ENCODE peak calls at places on chromosomes 12 and 14, in eight cellular contexts. M is type B pancreatic cell, P is IMR-90, G is sigmoid colon, N is upper lobe of right lung, F is foreskin keratinocyte, B is esophagus squamous epithelium, Q is pancreas. E is an unnamed sample.

GRCh38 chr14:91154851-91155625 is 41.2 kb downstream of the DGLUCY start:
- DNase-seq in F (peak; percentile 47), Q (peak; percentile 54), N (no peak), G (peak; percentile 92), B (no peak), P (peak; percentile 72), M (no peak), E (no peak)

GRCh38 chr12:41234672-41235071 is 46.6 kb downstream of the PDZRN4 start:
- DNase-seq in F (no peak), M (no peak), Q (no peak), P (no peak), G (no peak), N (no peak), B (no peak), E (no peak)

GRCh38 chr14:60188115-60188514 is 22.9 kb upstream of the DHRS7 start:
- DNase-seq in G (no peak), F (no peak), M (no peak), B (no peak), Q (no peak), N (no peak), P (no peak), E (no peak)

GRCh38 chr12:69131073-69131472 is 108.3 kb upstream of the CPSF6 start:
- DNase-seq in Q (no peak), N (no peak), B (no peak), G (no peak), P (no peak), F (no peak), M (no peak), E (no peak)

GRCh38 chr14:101227611-101228594 is 324.4 kb upstream of the RTL1 start:
- DNase-seq in N (no peak), B (no peak), M (peak; percentile 64), F (no peak), P (no peak), Q (no peak), G (no peak), E (no peak)

GRCh38 chr14:64722842-64723447 is 18.7 kb downstream of the PLEKHG3 start:
- DNase-seq in M (no peak), Q (no peak), F (peak; percentile 91), N (no peak), P (no peak), G (peak; percentile 41), B (no peak), E (no peak)

GRCh38 chr12:56941299-56942017 is 7.2 kb upstream of the SDR9C7 start:
- DNase-seq in M (no peak), G (no peak), B (no peak), P (peak; percentile 50), N (no peak), Q (no peak), F (peak; percentile 69), E (no peak)

GRCh38 chr14:61179776-61180398 is 101.3 kb downstream of the TMEM30B start:
- DNase-seq in N (no peak), M (no peak), Q (no peak), G (no peak), P (peak; percentile 58), B (no peak), F (no peak), E (no peak)

GRCh38 chr12:45282411-45282810 is 66.5 kb downstream of the ANO6 start:
- DNase-seq in P (no peak), M (no peak), G (no peak), B (no peak), F (no peak), Q (no peak), N (no peak), E (no peak)

GRCh38 chr14:49931523-49931922 is 38.6 kb downstream of the ARF6 start:
- DNase-seq in M (no peak), F (no peak), G (no peak), N (no peak), B (no peak), P (no peak), Q (no peak), E (no peak)

GRCh38 chr12:131693149-131693548 is 17.7 kb upstream of the SFSWAP start:
- DNase-seq in Q (no peak), B (no peak), F (no peak), N (no peak), M (peak; percentile 51), G (no peak), P (no peak), E (no peak)

GRCh38 chr12:131690320-131690719 is 20.6 kb upstream of the SFSWAP start:
- DNase-seq in Q (no peak), P (no peak), N (no peak), B (no peak), M (no peak), F (no peak), G (no peak), E (no peak)

GRCh38 chr12:131695968-131696367 is 14.9 kb upstream of the SFSWAP start:
- DNase-seq in M (no peak), F (no peak), N (no peak), Q (no peak), G (peak; percentile 35), B (no peak), P (no peak), E (no peak)

GRCh38 chr12:131694116-131694838 is 16.6 kb upstream of the SFSWAP start:
- DNase-seq in B (no peak), G (no peak), P (no peak), M (peak; percentile 44), N (no peak), Q (no peak), F (no peak), E (no peak)

DNA sequence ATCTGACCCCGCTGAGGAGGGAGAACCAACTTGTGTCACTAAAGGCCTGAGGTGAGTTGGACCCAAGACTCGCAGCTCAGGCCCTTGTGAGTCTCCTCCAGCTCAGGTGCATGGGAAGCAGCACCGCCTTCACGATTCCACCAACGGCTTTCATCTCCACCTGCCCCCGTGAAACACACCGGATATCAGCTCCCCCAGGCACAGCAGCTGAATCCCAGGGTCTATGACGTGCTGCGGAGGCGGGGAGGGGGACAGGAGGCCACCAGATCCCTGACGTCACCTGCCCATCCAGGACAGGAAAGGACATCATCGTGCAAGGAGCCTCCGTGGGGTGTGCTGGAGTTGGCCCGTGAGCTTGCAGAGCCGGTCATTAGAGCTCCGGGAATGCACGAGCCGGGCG is 18.5 kb upstream of the SFSWAP start:
- DNase-seq in N (no peak), G (no peak), B (no peak), F (no peak), Q (no peak), P (no peak), M (peak; percentile 43), E (no peak)
- TF ChIP-seq CTCF in N (no peak), G (no peak), B (no peak), F (no peak), Q (no peak), P (no peak), M (no peak), E (no peak)

DNA sequence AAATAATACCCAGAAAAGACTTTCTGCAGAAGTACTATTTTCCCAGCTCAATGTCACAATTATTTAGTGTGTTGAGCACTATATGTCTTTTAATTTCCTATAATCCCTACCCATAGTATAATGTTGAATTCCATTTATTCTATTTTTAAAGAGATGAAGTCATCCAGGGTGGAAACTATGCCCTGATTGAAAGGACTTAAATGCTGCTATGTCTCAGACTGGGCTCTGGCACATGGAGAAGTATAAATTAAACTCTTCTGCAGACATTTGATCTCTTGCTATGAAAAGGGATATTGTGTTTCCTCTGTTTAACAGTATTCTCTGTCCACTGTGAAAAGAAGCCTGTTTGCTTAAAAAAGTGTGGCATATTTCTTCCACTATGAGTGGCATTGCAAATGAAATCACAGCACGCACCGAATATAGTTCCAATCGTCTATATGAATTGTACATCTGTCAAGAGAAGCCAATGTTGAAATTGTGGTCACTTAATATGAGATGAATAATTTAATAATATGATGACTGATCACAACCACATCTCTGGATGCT is 192.3 kb downstream of the BCAT1 start:
- DNase-seq in B (no peak), N (no peak), M (no peak), F (no peak), Q (no peak), G (no peak), P (peak; percentile 24), E (no peak)
- TF ChIP-seq CTCF in B (no peak), N (no peak), M (no peak), F (no peak), Q (no peak), G (no peak), P (no peak), E (no peak)

GRCh38 chr14:32913725-32914124 is 25.0 kb upstream of the NPAS3 start:
- DNase-seq in F (peak; percentile 85), G (no peak), N (no peak), B (no peak), P (no peak), M (no peak), Q (no peak), E (no peak)
- TF ChIP-seq CTCF in F (no peak), G (no peak), N (no peak), B (no peak), P (no peak), M (peak; percentile 71), Q (no peak), E (no peak)

GRCh38 chr14:76541594-76542219 is 165.8 kb downstream of the ESRRB start:
- DNase-seq in M (no peak), Q (no peak), B (no peak), G (no peak), F (no peak), P (no peak), N (no peak), E (no peak)

GRCh38 chr14:76551906-76552305 is 176.0 kb downstream of the ESRRB start:
- DNase-seq in Q (no peak), N (no peak), M (no peak), P (no peak), F (peak; percentile 55), G (no peak), B (no peak), E (no peak)

GRCh38 chr14:76551116-76551515 is 175.2 kb downstream of the ESRRB start:
- DNase-seq in Q (no peak), F (no peak), G (no peak), B (no peak), P (no peak), N (no peak), M (no peak), E (no peak)

GRCh38 chr14:76550534-76550933 is 174.6 kb downstream of the ESRRB start:
- DNase-seq in G (no peak), P (no peak), Q (no peak), N (no peak), M (no peak), B (no peak), F (peak; percentile 100), E (no peak)

GRCh38 chr14:76546426-76547221 is 170.7 kb downstream of the ESRRB start:
- DNase-seq in F (peak; percentile 83), G (no peak), P (no peak), Q (no peak), B (no peak), N (no peak), M (no peak), E (no peak)
- TF ChIP-seq CTCF in F (peak; percentile 88), G (no peak), P (peak; percentile 14), Q (peak; percentile 9), B (no peak), N (peak; percentile 29), M (peak; percentile 80), E (peak; percentile 24)

GRCh38 chr12:105640780-105641179 is 310.3 kb downstream of the C12orf75 start:
- DNase-seq in F (no peak), M (no peak), Q (no peak), P (no peak), B (no peak), G (no peak), N (no peak), E (no peak)

GRCh38 chr12:105637470-105637869 is 307.0 kb downstream of the C12orf75 start:
- DNase-seq in P (no peak), B (no peak), Q (no peak), N (no peak), G (no peak), M (no peak), F (no peak), E (no peak)

GRCh38 chr12:105644770-105645169 is 314.3 kb downstream of the C12orf75 start:
- DNase-seq in G (no peak), N (no peak), Q (no peak), M (no peak), F (no peak), P (no peak), B (no peak), E (no peak)

GRCh38 chr12:105641742-105642141 is 311.3 kb downstream of the C12orf75 start:
- DNase-seq in M (no peak), B (no peak), Q (no peak), N (no peak), G (no peak), P (peak; percentile 11), F (no peak), E (no peak)
- TF ChIP-seq CTCF in M (no peak), B (no peak), Q (no peak), N (no peak), G (no peak), P (no peak), F (no peak), E (no peak)

E was measured in lower lobe of right lung.